ENCODE peak calls at places on chromosome 12, in six cellular contexts. P is NCI-H1417; F is neural progenitor cell; I is stimulated activated CD4-positive, alpha-beta T cell treated with anti-CD3 and anti-CD28 coated beads, Interleukin-15, amount 100 ng/mL, for 1 hour; M is tibial artery; S is NCI-H510A. A is an unnamed sample.

GRCh38 chr12:57237653-57237951 is 8.1 kb downstream of the SHMT2 start:
- DNase-seq in I (no peak), S (peak), P (peak), F (no peak), M (no peak), A (no peak)

GRCh38 chr12:48002773-48003218 is 1.5 kb downstream of the COL2A1 start:
- DNase-seq in F (peak), S (peak), M (no peak), P (peak), I (no peak), A (no peak)

GRCh38 chr12:49929581-49929980 is 21.0 kb upstream of the AQP2 start:
- DNase-seq in M (no peak), S (no peak), P (no peak), F (no peak), I (no peak), A (no peak)

GRCh38 chr12:31740618-31741017 is 11.8 kb upstream of the AMN1 start:
- DNase-seq in M (no peak), S (no peak), I (no peak), P (no peak), F (no peak), A (no peak)

GRCh38 chr12:49873361-49873934 is 30.3 kb downstream of the FAIM2 start:
- DNase-seq in M (no peak), P (no peak), I (no peak), S (no peak), F (no peak), A (no peak)

GRCh38 chr12:94239332-94239731 is 91.0 kb downstream of the PLXNC1 start:
- DNase-seq in P (no peak), S (no peak), I (no peak), F (no peak), M (no peak), A (no peak)

GRCh38 chr12:96434107-96434506 is 33.9 kb upstream of the CDK17 start:
- DNase-seq in P (no peak), S (no peak), F (no peak), I (no peak), M (no peak), A (no peak)

GRCh38 chr12:64102339-64102738 is 119.8 kb downstream of the KICS2 start:
- DNase-seq in P (no peak), M (no peak), F (no peak), S (no peak), I (no peak), A (no peak)

GRCh38 chr12:29847246-29847645 is 63.5 kb upstream of the TMTC1 start:
- DNase-seq in M (no peak), P (no peak), I (no peak), F (no peak), S (no peak), A (no peak)

GRCh38 chr12:42886160-42886559 is 296.6 kb upstream of the PRICKLE1 start:
- DNase-seq in I (no peak), S (no peak), F (peak), P (peak), M (no peak), A (no peak)

GRCh38 chr12:79012616-79013015 is 148.0 kb downstream of the SYT1 start:
- DNase-seq in I (no peak), M (no peak), S (no peak), P (no peak), F (no peak), A (no peak)

GRCh38 chr12:50572760-50573159 is 68.0 kb downstream of the DIP2B start:
- DNase-seq in M (no peak), P (no peak), S (no peak), I (no peak), F (no peak), A (no peak)

GRCh38 chr12:110353211-110353965 is 50.1 kb downstream of the ANAPC7 start:
- DNase-seq in M (no peak), S (no peak), P (no peak), F (no peak), I (no peak), A (no peak)

GRCh38 chr12:132117558-132117875 is 26.6 kb downstream of the DDX51 start:
- DNase-seq in P (no peak), F (no peak), I (no peak), S (no peak), M (no peak), A (no peak)

GRCh38 chr12:6282453-6282840 is 28.0 kb upstream of the PLEKHG6 start:
- DNase-seq in P (no peak), I (no peak), S (no peak), F (no peak), M (peak), A (no peak)

GRCh38 chr12:25529738-25530137 is 23.3 kb downstream of the LMNTD1 start:
- DNase-seq in F (no peak), I (no peak), S (no peak), M (no peak), P (no peak), A (no peak)

GRCh38 chr12:4909397-4909733 is 340 bp upstream of the KCNA1 start:
- DNase-seq in S (no peak), P (peak), F (peak), M (no peak), I (no peak), A (peak)

GRCh38 chr12:104177663-104178501 is 37.7 kb upstream of the TXNRD1 start:
- DNase-seq in I (no peak), S (no peak), F (no peak), P (no peak), M (peak), A (no peak)

GRCh38 chr12:42420385-42420784 is 94.4 kb downstream of the PPHLN1 start:
- DNase-seq in S (no peak), P (no peak), I (no peak), M (no peak), F (no peak), A (no peak)

GRCh38 chr12:97616936-97617335 is 154.3 kb downstream of the RMST start:
- DNase-seq in S (no peak), I (no peak), P (no peak), F (no peak), M (no peak), A (no peak)

GRCh38 chr12:111426341-111427185 is 20.8 kb downstream of the SH2B3 start:
- DNase-seq in I (no peak), P (no peak), F (no peak), S (no peak), M (no peak), A (no peak)

GRCh38 chr12:4277205-4277543 is 3.6 kb downstream of the CCND2 start:
- DNase-seq in I (no peak), P (no peak), F (no peak), M (no peak), S (no peak), A (no peak)

GRCh38 chr12:108495054-108495453 is 20.0 kb upstream of the FICD start:
- DNase-seq in M (no peak), F (peak), S (no peak), P (peak), I (no peak), A (no peak)

GRCh38 chr12:57006809-57007475 is 596 bp upstream of the ZBTB39 start:
- DNase-seq in F (no peak), I (no peak), M (no peak), S (no peak), P (no peak), A (no peak)

GRCh38 chr12:4030938-4031702 is 157.9 kb upstream of the PARP11 start:
- DNase-seq in M (peak), S (no peak), P (no peak), F (peak), I (peak), A (peak)

GRCh38 chr12:121223283-121223946 is 13.5 kb downstream of the P2RX4 start:
- DNase-seq in P (peak), M (no peak), S (no peak), I (no peak), F (no peak), A (no peak)

GRCh38 chr12:6315704-6316597 is 5.5 kb downstream of the PLEKHG6 start:
- DNase-seq in I (no peak), P (no peak), F (no peak), S (no peak), M (no peak), A (no peak)

GRCh38 chr12:88703790-88704189 is 123.5 kb upstream of the KITLG start:
- DNase-seq in S (no peak), I (no peak), P (no peak), M (no peak), F (no peak), A (no peak)

GRCh38 chr12:124754949-124755800 is 108.5 kb downstream of the SCARB1 start:
- DNase-seq in P (peak), S (peak), M (peak), I (no peak), F (peak), A (peak)

GRCh38 chr12:124653169-124653931 is 85.9 kb upstream of the NCOR2 start:
- DNase-seq in M (no peak), F (no peak), P (no peak), S (no peak), I (no peak), A (no peak)